ENCODE peak calls at places on chromosomes 7 and 10, in ten cellular contexts. One of them, this sample, is unnamed.

GRCh38 chr10:86632009-86632800 is 22.1 kb upstream of the OPN4 start:
- DNase-seq in HL-60: no peak
- DNase-seq in endothelial cell: peak
- DNase-seq in MCF 10A: no peak
- DNase-seq in HFF-Myc: no peak
- DNase-seq in astrocyte of the spinal cord: no peak
- DNase-seq in ascending aorta: no peak
- DNase-seq in epithelial cell of esophagus: no peak
- DNase-seq in NB4: no peak
- DNase-seq in RWPE1: no peak
- DNase-seq in this sample: no peak

GRCh38 chr7:32290015-32290414 is 200.2 kb downstream of the LSM5 start:
- DNase-seq in HL-60: no peak
- DNase-seq in endothelial cell: no peak
- DNase-seq in MCF 10A: no peak
- DNase-seq in HFF-Myc: no peak
- DNase-seq in astrocyte of the spinal cord: no peak
- DNase-seq in ascending aorta: no peak
- DNase-seq in epithelial cell of esophagus: no peak
- DNase-seq in NB4: no peak
- DNase-seq in RWPE1: no peak
- DNase-seq in this sample: no peak

GRCh38 chr7:81111781-81112540 is 193.1 kb upstream of the SEMA3C start:
- DNase-seq in HL-60: no peak
- DNase-seq in endothelial cell: peak
- DNase-seq in MCF 10A: no peak
- DNase-seq in HFF-Myc: peak
- DNase-seq in astrocyte of the spinal cord: no peak
- DNase-seq in ascending aorta: no peak
- DNase-seq in epithelial cell of esophagus: no peak
- DNase-seq in NB4: no peak
- DNase-seq in RWPE1: no peak
- DNase-seq in this sample: peak

GRCh38 chr7:33243319-33243881 is 114.0 kb downstream of the BBS9 start:
- DNase-seq in HL-60: no peak
- DNase-seq in endothelial cell: no peak
- DNase-seq in MCF 10A: peak
- DNase-seq in HFF-Myc: no peak
- DNase-seq in astrocyte of the spinal cord: peak
- DNase-seq in ascending aorta: no peak
- DNase-seq in epithelial cell of esophagus: peak
- DNase-seq in NB4: peak
- DNase-seq in RWPE1: peak
- DNase-seq in this sample: peak

GRCh38 chr7:10412426-10413019 is 561.1 kb upstream of the PHF14 start:
- DNase-seq in HL-60: no peak
- DNase-seq in endothelial cell: peak
- DNase-seq in MCF 10A: peak
- DNase-seq in HFF-Myc: peak
- DNase-seq in astrocyte of the spinal cord: peak
- DNase-seq in ascending aorta: no peak
- DNase-seq in epithelial cell of esophagus: peak
- DNase-seq in NB4: peak
- DNase-seq in RWPE1: peak
- DNase-seq in this sample: peak

GRCh38 chr7:47792521-47793121 is 155.6 kb downstream of the PKD1L1 start:
- DNase-seq in HL-60: no peak
- DNase-seq in endothelial cell: no peak
- DNase-seq in MCF 10A: peak
- DNase-seq in HFF-Myc: no peak
- DNase-seq in astrocyte of the spinal cord: no peak
- DNase-seq in ascending aorta: no peak
- DNase-seq in epithelial cell of esophagus: peak
- DNase-seq in NB4: peak
- DNase-seq in RWPE1: peak
- DNase-seq in this sample: peak

GRCh38 chr10:67837519-67838314 is at the start of gene DNAJC12:
- DNase-seq in HL-60: peak
- DNase-seq in endothelial cell: no peak
- DNase-seq in MCF 10A: peak
- DNase-seq in HFF-Myc: peak
- DNase-seq in astrocyte of the spinal cord: peak
- DNase-seq in ascending aorta: no peak
- DNase-seq in epithelial cell of esophagus: peak
- DNase-seq in NB4: peak
- DNase-seq in RWPE1: peak
- DNase-seq in this sample: peak

GRCh38 chr10:63886281-63887025 is 365.3 kb downstream of the REEP3 start:
- DNase-seq in HL-60: no peak
- DNase-seq in endothelial cell: no peak
- DNase-seq in MCF 10A: no peak
- DNase-seq in HFF-Myc: no peak
- DNase-seq in astrocyte of the spinal cord: no peak
- DNase-seq in ascending aorta: no peak
- DNase-seq in epithelial cell of esophagus: no peak
- DNase-seq in NB4: no peak
- DNase-seq in RWPE1: no peak
- DNase-seq in this sample: no peak

GRCh38 chr7:129882531-129882930 is 70.2 kb downstream of the UBE2H start:
- DNase-seq in HL-60: no peak
- DNase-seq in endothelial cell: no peak
- DNase-seq in MCF 10A: no peak
- DNase-seq in HFF-Myc: no peak
- DNase-seq in astrocyte of the spinal cord: no peak
- DNase-seq in ascending aorta: no peak
- DNase-seq in epithelial cell of esophagus: no peak
- DNase-seq in NB4: no peak
- DNase-seq in RWPE1: no peak
- DNase-seq in this sample: peak

GRCh38 chr10:64071218-64071617 is 550.0 kb downstream of the REEP3 start:
- DNase-seq in HL-60: no peak
- DNase-seq in endothelial cell: no peak
- DNase-seq in MCF 10A: no peak
- DNase-seq in HFF-Myc: no peak
- DNase-seq in astrocyte of the spinal cord: no peak
- DNase-seq in ascending aorta: no peak
- DNase-seq in epithelial cell of esophagus: no peak
- DNase-seq in NB4: no peak
- DNase-seq in RWPE1: no peak
- DNase-seq in this sample: no peak

GRCh38 chr7:81074406-81074805 is 155.6 kb upstream of the SEMA3C start:
- DNase-seq in HL-60: no peak
- DNase-seq in endothelial cell: no peak
- DNase-seq in MCF 10A: no peak
- DNase-seq in HFF-Myc: no peak
- DNase-seq in astrocyte of the spinal cord: no peak
- DNase-seq in ascending aorta: no peak
- DNase-seq in epithelial cell of esophagus: peak
- DNase-seq in NB4: no peak
- DNase-seq in RWPE1: no peak
- DNase-seq in this sample: no peak

GRCh38 chr7:70749831-70750230 is 382.1 kb upstream of the GALNT17 start:
- DNase-seq in HL-60: no peak
- DNase-seq in endothelial cell: no peak
- DNase-seq in MCF 10A: no peak
- DNase-seq in HFF-Myc: no peak
- DNase-seq in astrocyte of the spinal cord: no peak
- DNase-seq in ascending aorta: no peak
- DNase-seq in epithelial cell of esophagus: no peak
- DNase-seq in NB4: no peak
- DNase-seq in RWPE1: no peak
- DNase-seq in this sample: no peak
- TF ChIP-seq CTCF in HL-60: no peak
- TF ChIP-seq CTCF in endothelial cell: no peak
- TF ChIP-seq CTCF in MCF 10A: no peak
- TF ChIP-seq CTCF in HFF-Myc: no peak
- TF ChIP-seq CTCF in astrocyte of the spinal cord: no peak
- TF ChIP-seq CTCF in ascending aorta: no peak
- TF ChIP-seq CTCF in epithelial cell of esophagus: no peak
- TF ChIP-seq CTCF in NB4: no peak
- TF ChIP-seq CTCF in RWPE1: no peak
- TF ChIP-seq CTCF in this sample: no peak

GRCh38 chr7:105139381-105139780 is 125.4 kb downstream of the KMT2E start:
- DNase-seq in HL-60: no peak
- DNase-seq in endothelial cell: no peak
- DNase-seq in MCF 10A: no peak
- DNase-seq in HFF-Myc: no peak
- DNase-seq in astrocyte of the spinal cord: no peak
- DNase-seq in ascending aorta: no peak
- DNase-seq in epithelial cell of esophagus: no peak
- DNase-seq in NB4: no peak
- DNase-seq in RWPE1: no peak
- DNase-seq in this sample: no peak

GRCh38 chr7:105137898-105138297 is 123.9 kb downstream of the KMT2E start:
- DNase-seq in HL-60: no peak
- DNase-seq in endothelial cell: no peak
- DNase-seq in MCF 10A: no peak
- DNase-seq in HFF-Myc: no peak
- DNase-seq in astrocyte of the spinal cord: no peak
- DNase-seq in ascending aorta: no peak
- DNase-seq in epithelial cell of esophagus: no peak
- DNase-seq in NB4: no peak
- DNase-seq in RWPE1: no peak
- DNase-seq in this sample: no peak

GRCh38 chr7:105136221-105136620 is 122.2 kb downstream of the KMT2E start:
- DNase-seq in HL-60: no peak
- DNase-seq in endothelial cell: no peak
- DNase-seq in MCF 10A: no peak
- DNase-seq in HFF-Myc: no peak
- DNase-seq in astrocyte of the spinal cord: no peak
- DNase-seq in ascending aorta: no peak
- DNase-seq in epithelial cell of esophagus: no peak
- DNase-seq in NB4: no peak
- DNase-seq in RWPE1: no peak
- DNase-seq in this sample: peak

GRCh38 chr7:105141068-105141467 is 127.1 kb downstream of the KMT2E start:
- DNase-seq in HL-60: no peak
- DNase-seq in endothelial cell: no peak
- DNase-seq in MCF 10A: peak
- DNase-seq in HFF-Myc: peak
- DNase-seq in astrocyte of the spinal cord: peak
- DNase-seq in ascending aorta: no peak
- DNase-seq in epithelial cell of esophagus: peak
- DNase-seq in NB4: peak
- DNase-seq in RWPE1: peak
- DNase-seq in this sample: peak
- TF ChIP-seq CTCF in HL-60: no peak
- TF ChIP-seq CTCF in endothelial cell: no peak
- TF ChIP-seq CTCF in MCF 10A: peak
- TF ChIP-seq CTCF in HFF-Myc: peak
- TF ChIP-seq CTCF in astrocyte of the spinal cord: peak
- TF ChIP-seq CTCF in ascending aorta: no peak
- TF ChIP-seq CTCF in epithelial cell of esophagus: peak
- TF ChIP-seq CTCF in NB4: peak
- TF ChIP-seq CTCF in RWPE1: peak
- TF ChIP-seq CTCF in this sample: peak

DNA sequence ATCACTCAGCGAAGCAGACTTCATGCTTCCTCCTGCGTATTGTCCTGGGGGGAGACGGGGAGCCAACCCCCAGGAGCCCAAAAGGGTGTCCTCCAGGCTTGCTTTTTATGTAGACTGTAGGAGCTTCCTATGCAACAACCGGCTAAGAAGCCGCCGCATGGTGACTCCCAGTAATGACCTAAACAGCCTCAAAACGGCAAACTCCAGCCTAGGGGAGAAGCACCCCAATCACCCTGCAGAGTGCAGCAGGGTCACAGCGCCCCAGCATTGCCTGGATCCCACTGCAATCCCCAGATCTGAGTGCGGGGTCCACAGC is 52.0 kb downstream of the PROSER2 start:
- DNase-seq in HL-60: no peak
- DNase-seq in endothelial cell: no peak
- DNase-seq in MCF 10A: no peak
- DNase-seq in HFF-Myc: no peak
- DNase-seq in astrocyte of the spinal cord: no peak
- DNase-seq in ascending aorta: no peak
- DNase-seq in epithelial cell of esophagus: no peak
- DNase-seq in NB4: no peak
- DNase-seq in RWPE1: no peak
- DNase-seq in this sample: no peak
- TF ChIP-seq CTCF in HL-60: no peak
- TF ChIP-seq CTCF in endothelial cell: no peak
- TF ChIP-seq CTCF in MCF 10A: no peak
- TF ChIP-seq CTCF in HFF-Myc: no peak
- TF ChIP-seq CTCF in astrocyte of the spinal cord: no peak
- TF ChIP-seq CTCF in ascending aorta: no peak
- TF ChIP-seq CTCF in epithelial cell of esophagus: no peak
- TF ChIP-seq CTCF in NB4: no peak
- TF ChIP-seq CTCF in RWPE1: no peak
- TF ChIP-seq CTCF in this sample: no peak

GRCh38 chr10:74056081-74056818 is 58.3 kb downstream of the VCL start:
- DNase-seq in HL-60: no peak
- DNase-seq in endothelial cell: no peak
- DNase-seq in MCF 10A: peak
- DNase-seq in HFF-Myc: no peak
- DNase-seq in astrocyte of the spinal cord: peak
- DNase-seq in ascending aorta: no peak
- DNase-seq in epithelial cell of esophagus: peak
- DNase-seq in NB4: no peak
- DNase-seq in RWPE1: peak
- DNase-seq in this sample: peak

GRCh38 chr10:74058071-74058470 is 60.2 kb downstream of the VCL start:
- DNase-seq in HL-60: no peak
- DNase-seq in endothelial cell: no peak
- DNase-seq in MCF 10A: no peak
- DNase-seq in HFF-Myc: no peak
- DNase-seq in astrocyte of the spinal cord: no peak
- DNase-seq in ascending aorta: no peak
- DNase-seq in epithelial cell of esophagus: no peak
- DNase-seq in NB4: peak
- DNase-seq in RWPE1: no peak
- DNase-seq in this sample: no peak

GRCh38 chr10:74063256-74063655 is 65.3 kb downstream of the VCL start:
- DNase-seq in HL-60: no peak
- DNase-seq in endothelial cell: no peak
- DNase-seq in MCF 10A: no peak
- DNase-seq in HFF-Myc: no peak
- DNase-seq in astrocyte of the spinal cord: peak
- DNase-seq in ascending aorta: no peak
- DNase-seq in epithelial cell of esophagus: no peak
- DNase-seq in NB4: no peak
- DNase-seq in RWPE1: no peak
- DNase-seq in this sample: no peak

GRCh38 chr10:74055383-74056065 is 57.6 kb downstream of the VCL start:
- DNase-seq in HL-60: no peak
- DNase-seq in endothelial cell: no peak
- DNase-seq in MCF 10A: no peak
- DNase-seq in HFF-Myc: no peak
- DNase-seq in astrocyte of the spinal cord: no peak
- DNase-seq in ascending aorta: no peak
- DNase-seq in epithelial cell of esophagus: peak
- DNase-seq in NB4: no peak
- DNase-seq in RWPE1: no peak
- DNase-seq in this sample: no peak

DNA sequence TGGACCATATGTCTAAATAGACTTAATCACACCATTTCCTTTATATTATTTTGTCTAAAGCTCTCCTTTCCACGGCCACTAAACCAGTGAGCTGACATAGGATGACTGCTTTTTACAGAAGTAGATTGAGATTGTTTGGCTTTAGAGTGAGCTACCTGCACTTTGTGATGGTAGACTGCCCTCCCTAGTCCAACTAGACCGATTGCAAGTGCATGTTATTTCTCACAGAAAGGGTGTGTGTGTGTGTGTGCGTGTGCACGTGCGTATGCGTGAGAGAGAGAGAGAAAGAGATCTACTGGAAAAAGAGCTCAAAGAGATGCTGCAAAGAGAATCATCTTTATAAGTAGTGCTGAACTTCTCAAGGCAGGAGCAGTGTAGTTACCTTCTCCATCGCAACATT is 60.7 kb downstream of the VCL start:
- DNase-seq in HL-60: no peak
- DNase-seq in endothelial cell: no peak
- DNase-seq in MCF 10A: no peak
- DNase-seq in HFF-Myc: no peak
- DNase-seq in astrocyte of the spinal cord: no peak
- DNase-seq in ascending aorta: no peak
- DNase-seq in epithelial cell of esophagus: peak
- DNase-seq in NB4: peak
- DNase-seq in RWPE1: no peak
- DNase-seq in this sample: no peak
- TF ChIP-seq CTCF in HL-60: no peak
- TF ChIP-seq CTCF in endothelial cell: no peak
- TF ChIP-seq CTCF in MCF 10A: no peak
- TF ChIP-seq CTCF in HFF-Myc: no peak
- TF ChIP-seq CTCF in astrocyte of the spinal cord: no peak
- TF ChIP-seq CTCF in ascending aorta: no peak
- TF ChIP-seq CTCF in epithelial cell of esophagus: peak
- TF ChIP-seq CTCF in NB4: no peak
- TF ChIP-seq CTCF in RWPE1: no peak
- TF ChIP-seq CTCF in this sample: peak

This sample was measured in fibroblast of villous mesenchyme.